ENCODE peak calls at places on chromosomes 4 and X, in four cellular contexts. X is CD8-positive, alpha-beta T cell; C is AML-193; U is sigmoid colon. G is an unnamed sample.

GRCh38 chr4:122903766-122904165 is 18.6 kb downstream of the NUDT6 start:
- DNase-seq in C (no peak), U (no peak), X (no peak), G (no peak)

GRCh38 chrX:8272846-8273245 is 101.8 kb upstream of the VCX2 start:
- DNase-seq in U (no peak), C (no peak), X (no peak), G (no peak)

GRCh38 chrX:20567108-20567507 is 300.4 kb upstream of the RPS6KA3 start:
- DNase-seq in U (no peak), C (no peak), X (no peak), G (no peak)

GRCh38 chr4:38623260-38623659 is 40.7 kb upstream of the KLF3 start:
- DNase-seq in U (no peak), C (no peak), X (no peak), G (no peak)

GRCh38 chr4:76600447-76600846 is 165.4 kb downstream of the SHROOM3 start:
- DNase-seq in X (no peak), C (no peak), U (no peak), G (peak; percentile 29)

GRCh38 chr4:87574996-87575395 is 33.3 kb upstream of the DSPP start:
- DNase-seq in C (no peak), X (no peak), U (no peak), G (no peak)

GRCh38 chrX:124406294-124407013 is 60.1 kb downstream of the SH2D1A start:
- DNase-seq in C (peak; percentile 17), U (peak; percentile 64), X (peak; percentile 54), G (peak; percentile 74)

GRCh38 chr4:177574446-177574845 is 132.2 kb upstream of the AGA start:
- DNase-seq in C (no peak), U (no peak), X (no peak), G (no peak)

GRCh38 chrX:147978931-147979330 is 2.2 kb upstream of the FMR1NB start:
- DNase-seq in U (no peak), X (no peak), C (no peak), G (no peak)

GRCh38 chrX:12139934-12140611 is 1.8 kb downstream of the FRMPD4 start:
- DNase-seq in X (no peak), C (no peak), U (no peak), G (no peak)

GRCh38 chrX:1807301-1807731 is 192.5 kb downstream of the ASMT start:
- DNase-seq in U (no peak), X (no peak), C (no peak), G (no peak)

GRCh38 chrX:154018518-154019060 is 1.1 kb downstream of the IRAK1 start:
- DNase-seq in C (no peak), U (no peak), X (no peak), G (no peak)

GRCh38 chrX:129593137-129593536 is 53.1 kb downstream of the OCRL start:
- DNase-seq in X (no peak), C (no peak), U (no peak), G (no peak)

GRCh38 chr4:117700111-117700892 is 334.0 kb upstream of the NDST3 start:
- DNase-seq in U (no peak), C (no peak), X (no peak), G (no peak)

GRCh38 chr4:48635310-48635709 is 144.8 kb downstream of the FRYL start:
- DNase-seq in U (no peak), X (no peak), C (no peak), G (peak; percentile 59)

GRCh38 chr4:49000806-49001205 is 14.7 kb downstream of the CWH43 start:
- DNase-seq in X (no peak), U (no peak), C (no peak), G (no peak)

GRCh38 chr4:79048878-79049277 is 109.6 kb upstream of the PAQR3 start:
- DNase-seq in X (no peak), U (no peak), C (no peak), G (no peak)

GRCh38 chr4:24208691-24209090 is 318.8 kb upstream of the PPARGC1A start:
- DNase-seq in C (no peak), X (no peak), U (no peak), G (no peak)